ENCODE peak calls at places on chromosomes 7 and 10, in four cellular contexts. K is Peyer's patch, V is PC-3, H is left ventricle myocardium inferior. A is an unnamed sample.

GRCh38 chr7:80499350-80499955 is 12.4 kb downstream of the GNAT3 start:
- DNase-seq in K (no peak), V (peak), H (peak), A (peak)

GRCh38 chr10:98055875-98056516 is 25.6 kb upstream of the CRTAC1 start:
- DNase-seq in K (no peak), H (no peak), V (peak), A (no peak)

GRCh38 chr7:45179666-45180065 is 22.1 kb downstream of the RAMP3 start:
- DNase-seq in V (no peak), H (no peak), K (no peak), A (no peak)

GRCh38 chr10:9301148-9301547 is 1246.7 kb downstream of the GATA3 start:
- DNase-seq in H (no peak), V (peak), K (no peak), A (no peak)

GRCh38 chr10:129968937-129969527 is 5.0 kb upstream of the EBF3 start:
- DNase-seq in V (peak), K (peak), H (no peak), A (no peak)

GRCh38 chr7:38863609-38864291 is 45.2 kb downstream of the VPS41 start:
- DNase-seq in V (peak), H (no peak), K (no peak), A (peak)

GRCh38 chr10:69360485-69361302 is 56.0 kb downstream of the TACR2 start:
- DNase-seq in K (peak), V (peak), H (peak), A (peak)

GRCh38 chr10:12825255-12825654 is 176.3 kb downstream of the CCDC3 start:
- DNase-seq in V (no peak), H (no peak), K (no peak), A (no peak)

GRCh38 chr7:47622946-47623640 is 41.2 kb upstream of the TNS3 start:
- DNase-seq in V (peak), K (no peak), H (no peak), A (no peak)

DNA sequence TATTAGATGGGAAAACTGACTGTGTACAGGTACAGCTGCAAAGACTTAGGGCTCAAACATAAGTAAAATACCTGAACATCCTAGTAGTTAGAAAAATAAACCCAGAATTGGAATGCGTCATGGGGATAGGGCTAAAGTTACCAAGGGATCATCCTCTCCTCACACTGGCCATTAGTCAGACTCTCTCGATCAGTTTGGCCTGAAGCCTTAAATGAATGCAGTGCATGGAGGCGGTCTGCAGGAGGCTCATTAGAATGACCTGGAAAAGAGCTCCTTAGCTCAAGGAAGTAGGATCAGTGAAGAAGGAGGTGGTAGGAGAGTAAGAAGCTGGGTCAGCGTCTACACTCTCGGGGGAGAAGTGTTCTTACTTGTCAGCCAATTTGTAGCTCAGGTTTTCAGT is 35.3 kb downstream of the DENND2A start:
- DNase-seq in V (peak), H (no peak), K (no peak), A (no peak)
- H3K27ac ChIP-seq in V (peak), H (peak), K (peak), A (no peak)

GRCh38 chr10:36489181-36489927 is 636.0 kb upstream of the ANKRD30A start:
- DNase-seq in H (peak), K (no peak), V (no peak), A (no peak)
- H3K27ac ChIP-seq in H (peak), K (no peak), V (peak), A (peak)

GRCh38 chr7:98286093-98286525 is 4.6 kb downstream of the BRI3 start:
- DNase-seq in K (no peak), H (peak), V (peak), A (no peak)
- H3K27ac ChIP-seq in K (peak), H (peak), V (peak), A (peak)

DNA sequence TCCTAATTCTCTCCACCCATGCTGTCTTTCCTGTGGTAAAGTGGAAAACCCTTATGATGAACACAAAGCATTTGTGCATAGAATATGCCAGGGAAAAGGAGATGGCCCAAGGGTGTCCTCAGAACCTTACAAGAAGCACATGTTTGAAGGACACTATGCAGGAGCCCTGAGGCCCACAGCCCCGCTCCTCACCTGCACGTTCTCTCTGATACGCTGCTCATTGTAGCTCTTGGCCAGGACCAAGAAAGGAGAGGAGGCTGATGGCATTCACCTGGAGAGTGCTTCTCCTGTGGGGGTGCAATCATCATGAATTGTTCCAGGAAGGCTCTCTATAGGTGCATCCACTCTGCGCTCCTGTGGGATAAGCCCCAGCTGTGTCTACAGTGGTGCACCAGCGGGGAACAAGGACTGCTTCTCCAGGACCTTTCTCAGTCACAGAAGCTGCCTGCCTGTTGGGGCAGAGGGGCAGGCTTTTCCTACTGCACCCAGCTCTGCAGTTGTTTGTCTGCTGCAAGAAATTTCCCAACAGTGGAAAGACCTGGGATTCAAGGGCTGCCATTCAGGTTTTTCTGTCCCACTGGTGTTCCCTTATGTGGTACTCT is 19.9 kb downstream of the AKR1C2 start:
- DNase-seq in K (no peak), H (no peak), V (no peak), A (no peak)
- H3K27ac ChIP-seq in K (no peak), H (no peak), V (no peak), A (no peak)

GRCh38 chr10:4691301-4691700 is 134.7 kb upstream of the AKR1E2 start:
- DNase-seq in V (peak), K (no peak), H (no peak), A (no peak)
- H3K27ac ChIP-seq in V (peak), K (no peak), H (no peak), A (peak)

GRCh38 chr7:35993663-35994622 is 159.1 kb upstream of the EEPD1 start:
- DNase-seq in K (no peak), V (peak), H (no peak), A (peak)
- H3K27ac ChIP-seq in K (no peak), V (peak), H (peak), A (peak)

GRCh38 chr7:107534139-107534538 is 29.6 kb downstream of the COG5 start:
- DNase-seq in K (no peak), V (no peak), H (no peak), A (no peak)
- H3K27ac ChIP-seq in K (no peak), V (no peak), H (no peak), A (no peak)

DNA sequence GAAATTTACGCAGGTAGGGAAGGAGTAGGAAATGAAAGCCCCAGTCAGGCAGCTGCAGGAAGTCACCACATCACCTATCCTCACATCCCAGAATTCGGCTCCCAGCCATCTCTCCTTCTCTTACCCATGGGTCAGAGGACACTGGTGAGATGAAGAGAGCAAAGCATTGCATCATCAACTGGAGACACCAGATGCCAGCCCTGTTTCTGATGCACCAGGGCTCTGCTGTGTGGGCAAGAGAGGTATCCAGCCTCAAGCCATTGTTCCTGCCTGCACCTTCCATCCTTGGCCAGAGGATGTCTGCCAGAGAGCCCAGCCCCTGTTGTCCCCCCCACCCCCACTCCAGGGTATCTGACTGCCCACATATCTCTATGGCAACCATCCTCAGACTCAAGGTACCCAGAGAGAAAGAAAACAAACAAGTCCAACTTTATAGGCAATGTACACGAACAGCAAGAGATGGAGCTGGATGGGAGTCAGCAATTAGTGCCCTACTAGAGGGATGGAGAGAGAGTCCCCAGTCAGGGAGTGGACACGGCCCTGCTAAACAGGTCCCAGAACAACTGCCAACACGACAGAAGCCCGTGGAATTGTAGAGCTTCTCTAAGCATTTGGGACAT is 3.0 kb downstream of the CAMK2G start:
- DNase-seq in V (no peak), H (no peak), K (no peak), A (no peak)
- H3K27ac ChIP-seq in V (peak), H (no peak), K (peak), A (no peak)